ENCODE peak calls at places on chromosomes 2 and 18, in ten cellular contexts. P is suprapubic skin, I is mesothelial cell of epicardium, D is lower leg skin, V is fibroblast of mammary gland, M is A549, C is fibroblast of pulmonary artery, T is K562, Z is omental fat pad, S is right lobe of liver. J is an unnamed sample.

GRCh38 chr2:11395389-11395788 is 51.0 kb upstream of the ROCK2 start:
- DNase-seq in S (no peak), T (no peak), Z (no peak), V (no peak), M (no peak), D (peak), I (no peak), C (no peak), P (no peak), J (no peak)

GRCh38 chr2:105517814-105518705 is 119.2 kb upstream of the FHL2 start:
- DNase-seq in D (no peak), Z (no peak), V (peak), I (no peak), C (peak), M (no peak), S (peak), T (no peak), P (no peak), J (no peak)

GRCh38 chr2:107986278-107987217 is at the start of gene SLC5A7:
- DNase-seq in I (no peak), S (no peak), T (no peak), P (no peak), C (no peak), D (no peak), V (no peak), Z (no peak), M (no peak), J (no peak)

GRCh38 chr2:190679813-190680591 is 31.1 kb downstream of the NAB1 start:
- DNase-seq in C (peak), V (peak), M (peak), Z (peak), D (peak), P (no peak), S (peak), I (peak), T (peak), J (no peak)

GRCh38 chr2:185583058-185583816 is 155.4 kb upstream of the FSIP2 start:
- DNase-seq in P (no peak), I (no peak), Z (no peak), D (no peak), S (no peak), V (peak), M (peak), C (peak), T (no peak), J (no peak)

GRCh38 chr2:49261791-49262190 is 107.5 kb upstream of the FSHR start:
- DNase-seq in I (no peak), D (no peak), V (no peak), T (no peak), S (no peak), P (no peak), Z (no peak), M (no peak), C (no peak), J (no peak)

GRCh38 chr18:8791171-8791651 is 85.9 kb downstream of the MTCL1 start:
- DNase-seq in P (no peak), V (no peak), T (no peak), D (no peak), C (peak), I (no peak), M (no peak), Z (no peak), S (no peak), J (no peak)

GRCh38 chr2:235358981-235359471 is 134.8 kb upstream of the AGAP1 start:
- DNase-seq in P (no peak), D (peak), S (no peak), M (no peak), T (no peak), V (peak), Z (no peak), I (no peak), C (no peak), J (no peak)

GRCh38 chr2:109222825-109223471 is 93.9 kb downstream of the SH3RF3 start:
- DNase-seq in S (no peak), P (peak), C (no peak), D (peak), I (no peak), Z (no peak), V (no peak), M (no peak), T (no peak), J (no peak)

GRCh38 chr2:149861034-149861433 is 273.5 kb upstream of the MMADHC start:
- DNase-seq in M (no peak), V (no peak), C (no peak), D (no peak), I (no peak), Z (no peak), P (no peak), T (no peak), S (no peak), J (no peak)

GRCh38 chr2:176854878-176855277 is 357.7 kb upstream of the HNRNPA3 start:
- DNase-seq in D (no peak), C (no peak), P (no peak), T (no peak), I (no peak), M (no peak), V (no peak), S (no peak), Z (no peak), J (no peak)

GRCh38 chr2:71610671-71611070 is 157.3 kb downstream of the DYSF start:
- DNase-seq in Z (peak), T (no peak), S (no peak), D (peak), V (no peak), I (no peak), M (no peak), P (peak), C (no peak), J (peak)

GRCh38 chr2:195613922-195614321 is 43.1 kb upstream of the SLC39A10 start:
- DNase-seq in Z (no peak), S (no peak), M (peak), I (no peak), V (peak), D (no peak), T (peak), C (peak), P (no peak), J (no peak)

GRCh38 chr18:69996951-69997798 is 49.5 kb upstream of the CD226 start:
- DNase-seq in T (no peak), M (no peak), C (no peak), Z (no peak), D (no peak), I (no peak), V (no peak), P (no peak), S (no peak), J (no peak)

GRCh38 chr2:48699377-48699951 is 56.1 kb downstream of the LHCGR start:
- DNase-seq in Z (no peak), M (no peak), D (no peak), T (no peak), S (no peak), V (peak), P (no peak), I (no peak), C (peak), J (no peak)

GRCh38 chr2:219350938-219351280 is 18.4 kb upstream of the RESP18 start:
- DNase-seq in Z (no peak), M (no peak), V (no peak), C (no peak), I (no peak), T (no peak), P (peak), S (no peak), D (no peak), J (no peak)

GRCh38 chr2:29806461-29806860 is 114.9 kb downstream of the ALK start:
- DNase-seq in V (no peak), S (no peak), M (no peak), D (no peak), P (no peak), Z (no peak), C (no peak), I (no peak), T (no peak), J (no peak)

GRCh38 chr2:234725528-234726264 is 226.1 kb upstream of the SH3BP4 start:
- DNase-seq in I (no peak), M (no peak), Z (no peak), T (no peak), P (no peak), C (peak), D (peak), V (peak), S (no peak), J (no peak)

GRCh38 chr2:143397886-143398614 is 268.8 kb downstream of the ARHGAP15 start:
- DNase-seq in I (no peak), C (peak), T (no peak), P (no peak), V (peak), M (no peak), D (no peak), S (no peak), Z (no peak), J (no peak)

GRCh38 chr2:147223553-147223952 is 621.3 kb upstream of the ACVR2A start:
- DNase-seq in P (no peak), Z (no peak), M (no peak), D (no peak), I (no peak), S (no peak), V (no peak), C (no peak), T (no peak), J (no peak)

GRCh38 chr2:186459009-186459408 is 27.1 kb upstream of the ZC3H15 start:
- DNase-seq in I (no peak), V (peak), S (no peak), Z (no peak), C (peak), T (no peak), P (no peak), M (no peak), D (no peak), J (no peak)

GRCh38 chr2:188902906-188903305 is 71.3 kb upstream of the COL3A1 start:
- DNase-seq in C (peak), I (no peak), D (no peak), Z (no peak), P (no peak), V (peak), T (no peak), M (no peak), S (no peak), J (no peak)

GRCh38 chr2:173441222-173441621 is 86.5 kb downstream of the CDCA7 start:
- DNase-seq in M (no peak), C (peak), I (no peak), V (peak), T (no peak), Z (no peak), S (no peak), D (no peak), P (no peak), J (no peak)

GRCh38 chr2:20074001-20074648 is 22.7 kb upstream of the LAPTM4A start:
- DNase-seq in D (no peak), P (no peak), M (no peak), I (no peak), C (peak), V (no peak), T (no peak), Z (no peak), S (no peak), J (no peak)

GRCh38 chr2:99672766-99673375 is 183.1 kb upstream of the REV1 start:
- DNase-seq in T (no peak), V (no peak), S (no peak), M (no peak), D (no peak), P (no peak), C (no peak), Z (no peak), I (no peak), J (no peak)

GRCh38 chr2:45650851-45651414 is 542 bp upstream of the PRKCE start:
- DNase-seq in I (peak), M (peak), D (peak), C (peak), P (peak), T (peak), Z (peak), V (peak), S (peak), J (no peak)
- TF ChIP-seq CTCF in I (no peak), M (peak), D (no peak), C (peak), P (no peak), T (peak), Z (peak), V (peak), S (peak), J (peak)

GRCh38 chr2:18401471-18401870 is 159.0 kb downstream of the RDH14 start:
- DNase-seq in P (no peak), T (no peak), I (no peak), M (no peak), D (no peak), Z (no peak), S (no peak), V (no peak), C (no peak), J (no peak)

GRCh38 chr2:18406219-18406618 is 154.2 kb downstream of the RDH14 start:
- DNase-seq in M (no peak), S (no peak), P (no peak), C (no peak), I (no peak), V (no peak), D (no peak), T (no peak), Z (no peak), J (no peak)

GRCh38 chr2:18402888-18403287 is 157.6 kb downstream of the RDH14 start:
- DNase-seq in Z (no peak), M (no peak), P (no peak), C (no peak), T (no peak), D (no peak), S (no peak), I (no peak), V (peak), J (no peak)

GRCh38 chr2:18404141-18404540 is 156.3 kb downstream of the RDH14 start:
- DNase-seq in P (no peak), C (no peak), T (no peak), D (no peak), I (no peak), V (no peak), M (no peak), S (no peak), Z (no peak), J (no peak)

GRCh38 chr2:18404708-18405107 is 155.7 kb downstream of the RDH14 start:
- DNase-seq in T (peak), V (no peak), I (no peak), P (no peak), C (no peak), M (no peak), D (no peak), S (no peak), Z (no peak), J (no peak)
- TF ChIP-seq CTCF in T (peak), V (peak), I (peak), P (no peak), C (peak), M (peak), D (no peak), S (no peak), Z (no peak), J (peak)

GRCh38 chr2:3494984-3495666 is 24.2 kb downstream of the ADI1 start:
- DNase-seq in S (no peak), V (no peak), D (peak), T (no peak), I (no peak), M (no peak), C (no peak), P (no peak), Z (no peak), J (no peak)

GRCh38 chr2:3491306-3491705 is 28.0 kb downstream of the ADI1 start:
- DNase-seq in C (no peak), Z (no peak), P (no peak), T (no peak), V (no peak), S (no peak), D (peak), I (no peak), M (no peak), J (no peak)

GRCh38 chr2:3491716-3492474 is 27.4 kb downstream of the ADI1 start:
- DNase-seq in D (peak), Z (no peak), V (no peak), C (no peak), P (no peak), M (no peak), I (no peak), T (no peak), S (no peak), J (peak)

GRCh38 chr2:3493610-3493997 is 25.7 kb downstream of the ADI1 start:
- DNase-seq in D (peak), P (no peak), Z (peak), T (peak), V (peak), S (no peak), C (peak), M (no peak), I (no peak), J (no peak)

DNA sequence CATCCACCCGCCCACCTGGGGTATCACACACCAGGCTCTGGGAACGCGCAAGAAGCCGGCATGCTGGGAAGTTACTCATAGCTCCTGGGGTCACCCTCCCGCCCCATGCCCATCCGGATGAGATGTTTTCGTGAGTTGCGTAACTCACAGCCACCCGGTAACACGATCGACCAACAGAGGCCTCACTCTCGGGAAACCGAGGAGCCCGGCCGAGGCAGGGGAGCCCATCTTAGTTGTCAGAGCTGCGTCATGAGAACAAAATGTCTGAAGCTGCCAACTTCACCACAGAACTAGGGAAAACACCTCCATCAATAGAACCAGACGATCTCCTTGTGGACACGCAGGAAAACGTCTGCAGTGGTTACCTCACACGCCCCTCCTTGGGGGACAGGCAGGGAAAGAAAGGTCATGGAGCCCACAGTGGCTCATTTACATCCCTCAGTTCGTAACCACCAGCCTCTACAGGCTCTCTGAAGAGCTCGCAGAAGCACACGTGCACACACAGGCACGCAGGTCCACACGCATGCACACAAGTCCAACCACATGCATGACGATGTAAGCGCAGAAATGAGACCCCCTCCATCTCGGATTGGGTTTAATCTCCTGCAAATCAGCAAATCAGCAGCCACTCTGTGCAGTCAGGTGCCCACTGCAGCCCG is 26.3 kb downstream of the ADI1 start:
- DNase-seq in T (no peak), S (no peak), M (no peak), P (no peak), D (peak), I (no peak), V (peak), C (peak), Z (peak), J (peak)
- TF ChIP-seq CTCF in T (no peak), S (no peak), M (no peak), P (no peak), D (no peak), I (no peak), V (no peak), C (no peak), Z (no peak), J (no peak)

GRCh38 chr2:28430790-28431418 is 38.2 kb downstream of the FOSL2 start:
- DNase-seq in I (no peak), T (no peak), P (no peak), M (no peak), Z (no peak), C (no peak), D (no peak), V (no peak), S (no peak), J (peak)

GRCh38 chr2:28427741-28428412 is 35.2 kb downstream of the FOSL2 start:
- DNase-seq in S (no peak), M (no peak), C (no peak), P (no peak), Z (no peak), T (no peak), D (no peak), I (no peak), V (no peak), J (peak)

GRCh38 chr2:28429636-28430376 is 37.1 kb downstream of the FOSL2 start:
- DNase-seq in T (no peak), M (no peak), C (no peak), Z (no peak), I (no peak), D (no peak), V (no peak), P (no peak), S (no peak), J (no peak)

GRCh38 chr2:28430377-28430765 is 37.7 kb downstream of the FOSL2 start:
- DNase-seq in V (no peak), C (no peak), M (no peak), Z (no peak), S (no peak), I (no peak), P (no peak), D (no peak), T (no peak), J (peak)

DNA sequence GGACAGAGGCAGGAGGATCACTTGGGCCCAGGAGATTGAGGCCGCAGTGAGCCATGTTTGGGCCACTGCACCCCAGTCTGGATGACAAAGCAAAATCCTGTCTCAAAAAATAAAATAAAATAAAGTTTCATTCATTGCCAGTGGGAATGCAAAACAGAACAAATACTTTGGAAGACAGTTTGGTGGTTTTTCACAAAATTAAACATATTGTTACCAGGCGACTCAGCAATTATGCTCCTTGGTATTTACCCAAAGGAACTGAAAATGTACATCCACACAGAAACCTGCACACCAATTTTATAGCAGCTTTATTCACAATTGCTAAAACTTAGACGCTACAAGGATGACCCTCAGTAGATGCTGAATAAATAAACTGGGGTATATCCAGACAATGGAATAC is 35.8 kb downstream of the FOSL2 start:
- DNase-seq in S (no peak), C (no peak), M (no peak), Z (no peak), I (no peak), D (no peak), V (no peak), P (no peak), T (no peak), J (no peak)
- TF ChIP-seq CTCF in S (no peak), C (no peak), M (no peak), Z (no peak), I (no peak), D (no peak), V (no peak), P (no peak), T (no peak), J (no peak)

GRCh38 chr2:172229125-172229524 is 126.4 kb upstream of the DLX2 start:
- DNase-seq in Z (no peak), C (no peak), M (no peak), D (peak), I (no peak), P (no peak), T (no peak), S (no peak), V (no peak), J (no peak)

GRCh38 chr2:172228177-172228785 is 125.6 kb upstream of the DLX2 start:
- DNase-seq in I (no peak), M (no peak), T (no peak), P (no peak), Z (no peak), V (no peak), C (no peak), D (peak), S (no peak), J (no peak)

GRCh38 chr2:172227719-172228118 is 125.0 kb upstream of the DLX2 start:
- DNase-seq in Z (no peak), P (no peak), T (no peak), V (no peak), C (no peak), M (no peak), D (peak), S (no peak), I (no peak), J (no peak)

GRCh38 chr2:172225786-172226185 is 123.1 kb upstream of the DLX2 start:
- DNase-seq in I (no peak), M (no peak), P (no peak), Z (no peak), S (no peak), C (no peak), V (no peak), T (no peak), D (peak), J (no peak)

DNA sequence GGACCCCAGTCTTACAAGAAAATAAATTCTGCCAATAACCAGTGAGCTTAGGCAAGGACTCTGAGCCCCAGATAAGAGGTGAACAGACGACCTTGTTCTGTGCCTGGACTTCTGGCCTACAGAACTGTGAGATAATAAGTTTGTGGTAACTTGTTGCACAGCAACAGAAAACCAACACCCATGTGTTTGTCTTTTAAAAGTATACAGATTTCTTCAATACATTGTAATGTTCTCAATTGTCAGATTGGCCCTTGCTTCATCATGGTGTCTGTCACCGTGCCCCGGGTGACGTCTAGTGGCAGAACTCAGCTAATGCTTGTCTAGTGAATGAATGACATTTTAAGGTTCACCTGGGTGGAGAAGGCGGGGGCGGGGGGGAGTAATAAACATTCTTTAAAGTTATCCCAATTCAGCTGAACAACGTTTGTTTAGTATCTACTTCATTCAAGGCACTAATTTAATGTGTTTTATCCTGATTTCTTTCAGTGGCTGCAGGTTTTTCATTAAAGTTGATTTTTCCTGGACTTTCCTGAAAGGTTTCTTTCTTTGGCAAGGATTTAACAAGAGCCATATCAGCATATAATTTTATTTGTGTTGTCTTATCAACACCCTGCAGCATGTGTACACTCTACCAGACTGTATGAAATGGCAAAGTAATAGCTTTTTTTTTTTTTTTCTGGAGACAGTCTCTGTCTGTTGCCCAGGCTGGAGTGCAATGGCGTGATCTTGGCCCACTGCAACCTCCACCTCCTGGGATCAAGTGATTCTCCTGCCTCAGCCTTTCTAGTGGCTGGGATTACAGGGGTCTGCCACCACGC is 123.8 kb upstream of the DLX2 start:
- DNase-seq in V (no peak), I (no peak), P (no peak), M (no peak), T (peak), S (no peak), D (peak), Z (no peak), C (no peak), J (no peak)
- TF ChIP-seq CTCF in V (no peak), I (no peak), P (no peak), M (no peak), T (peak), S (peak), D (no peak), Z (no peak), C (no peak), J (no peak)

J was measured in chondrocyte.